ENCODE peak calls at places on chromosomes 7 and 10, in seven cellular contexts. N is activated CD4-positive, alpha-beta T cell treated with anti-CD3 and anti-CD28 coated beads, Interleukin-2, amount 50 U/mL, for 1 hour; K is activated CD8-positive, alpha-beta memory T cell treated with anti-CD3 and anti-CD28 coated beads, Interleukin-2, amount 50 U/mL, for 48 hours; Y is anterior cingulate cortex; Z is NCI-H2081; D is PC-3; U is mesendoderm. Q is an unnamed sample.

GRCh38 chr7:23334482-23335056 is 35.4 kb downstream of the MALSU1 start:
- DNase-seq in N (no peak), K (no peak), Y (no peak), Z (peak; percentile 62), D (peak; percentile 99), U (no peak), Q (no peak)

GRCh38 chr7:20157456-20157855 is 59.7 kb downstream of the MACC1 start:
- DNase-seq in N (no peak), K (no peak), Y (no peak), Z (no peak), D (no peak), U (no peak), Q (no peak)

GRCh38 chr10:48636901-48637300 is 32.0 kb upstream of the ARHGAP22 start:
- DNase-seq in N (no peak), K (no peak), Y (no peak), Z (no peak), D (no peak), U (no peak), Q (no peak)

GRCh38 chr7:157302314-157302711 is 34.5 kb upstream of the DNAJB6 start:
- DNase-seq in N (peak; percentile 83), K (peak; percentile 89), Y (no peak), Z (peak; percentile 80), D (peak; percentile 95), U (peak; percentile 61), Q (peak; percentile 71)

GRCh38 chr10:9253121-9253520 is 1198.6 kb downstream of the GATA3 start:
- DNase-seq in N (no peak), K (no peak), Y (no peak), Z (peak; percentile 13), D (peak; percentile 3), U (no peak), Q (no peak)

GRCh38 chr7:30914611-30915601 is 3.3 kb downstream of the AQP1 start:
- DNase-seq in N (no peak), K (no peak), Y (no peak), Z (no peak), D (peak; percentile 91), U (peak; percentile 73), Q (no peak)

GRCh38 chr10:104045151-104046089 is 40.3 kb downstream of the COL17A1 start:
- DNase-seq in N (no peak), K (no peak), Y (no peak), Z (peak; percentile 7), D (peak; percentile 80), U (peak; percentile 87), Q (no peak)

GRCh38 chr7:93011351-93012294 is 106.2 kb downstream of the SAMD9 start:
- DNase-seq in N (no peak), K (no peak), Y (no peak), Z (no peak), D (peak; percentile 87), U (no peak), Q (no peak)

GRCh38 chr7:35430547-35431153 is 176.8 kb upstream of the TBX20 start:
- DNase-seq in N (no peak), K (no peak), Y (no peak), Z (no peak), D (peak; percentile 52), U (peak; percentile 72), Q (no peak)

GRCh38 chr7:128909605-128910568 is 622 bp downstream of the KCP start:
- DNase-seq in N (no peak), K (no peak), Y (no peak), Z (no peak), D (no peak), U (peak; percentile 87), Q (no peak)

GRCh38 chr10:8042864-8043568 is 11.5 kb upstream of the GATA3 start:
- DNase-seq in N (no peak), K (no peak), Y (no peak), Z (no peak), D (no peak), U (peak; percentile 45), Q (no peak)

GRCh38 chr10:52746169-52746568 is 26.4 kb downstream of the MBL2 start:
- DNase-seq in N (no peak), K (no peak), Y (no peak), Z (no peak), D (no peak), U (no peak), Q (no peak)